ENCODE peak calls at places on chromosomes 1 and 21, in ten cellular contexts. L is transverse colon, N is kidney, A is tibial artery, J is sigmoid colon, W is tibial nerve, Y is uterus, O is psoas muscle, P is spleen, U is heart left ventricle. B is an unnamed sample.

GRCh38 chr1:12438349-12438924 is 179.6 kb downstream of the DHRS3 start:
- DNase-seq in Y (no peak), W (no peak), P (no peak), L (no peak), A (no peak), U (no peak), O (no peak), N (no peak), J (no peak), B (no peak)

GRCh38 chr1:178552856-178553255 is 39.9 kb downstream of the TEX35 start:
- DNase-seq in P (no peak), W (no peak), Y (no peak), A (no peak), J (no peak), U (no peak), O (no peak), L (no peak), N (no peak), B (no peak)

GRCh38 chr1:25556791-25557476 is 13.5 kb downstream of the LDLRAP1 start:
- DNase-seq in Y (no peak), L (peak), J (no peak), P (no peak), O (no peak), W (no peak), A (no peak), N (no peak), U (peak), B (no peak)

GRCh38 chr21:14493731-14494130 is 52.4 kb downstream of the SAMSN1 start:
- DNase-seq in O (no peak), J (no peak), W (no peak), P (no peak), A (no peak), Y (no peak), N (no peak), U (no peak), L (no peak), B (no peak)

GRCh38 chr1:94084085-94084484 is 36.9 kb downstream of the ABCA4 start:
- DNase-seq in L (no peak), J (no peak), Y (no peak), N (no peak), O (no peak), W (no peak), A (no peak), P (no peak), U (no peak), B (no peak)

GRCh38 chr21:38838598-38839369 is 33.1 kb downstream of the ETS2 start:
- DNase-seq in O (no peak), L (no peak), W (no peak), J (no peak), A (no peak), Y (no peak), N (no peak), P (no peak), U (no peak), B (no peak)

GRCh38 chr21:31659286-31660133 is at the start of gene SOD1:
- DNase-seq in J (peak), U (peak), W (peak), Y (peak), N (peak), O (peak), P (peak), A (peak), L (peak), B (peak)

GRCh38 chr1:167720965-167721616 is 691 bp upstream of the MPZL1 start:
- DNase-seq in L (peak), W (no peak), P (no peak), J (no peak), Y (peak), A (no peak), O (no peak), U (peak), N (no peak), B (no peak)

GRCh38 chr1:9410737-9411297 is 118.1 kb downstream of the SPSB1 start:
- DNase-seq in L (no peak), N (peak), U (no peak), P (no peak), J (no peak), O (no peak), Y (no peak), A (no peak), W (no peak), B (no peak)

GRCh38 chr1:68600049-68600661 is 103.3 kb upstream of the DEPDC1 start:
- DNase-seq in N (no peak), O (no peak), P (no peak), A (no peak), J (no peak), Y (no peak), U (no peak), L (no peak), W (no peak), B (no peak)

GRCh38 chr1:107196973-107197562 is 56.2 kb downstream of the NTNG1 start:
- DNase-seq in J (no peak), N (no peak), O (no peak), A (no peak), U (no peak), W (no peak), L (peak), Y (no peak), P (no peak), B (no peak)

GRCh38 chr1:30104551-30104950 is 618.8 kb downstream of the MATN1 start:
- DNase-seq in Y (no peak), J (no peak), O (no peak), N (peak), U (no peak), W (no peak), P (no peak), A (no peak), L (no peak), B (no peak)

GRCh38 chr1:39453603-39454002 is 37.8 kb upstream of the BMP8A start:
- DNase-seq in U (peak), J (peak), P (no peak), L (peak), Y (peak), O (peak), N (no peak), A (peak), W (peak), B (peak)

GRCh38 chr1:201708691-201709090 is 120.3 kb upstream of the IPO9 start:
- DNase-seq in N (no peak), O (no peak), W (no peak), L (no peak), A (no peak), Y (no peak), U (no peak), P (no peak), J (peak), B (no peak)

GRCh38 chr1:40703316-40703715 is 11.8 kb downstream of the NFYC start:
- DNase-seq in J (no peak), N (no peak), U (no peak), A (no peak), O (no peak), W (no peak), L (no peak), P (no peak), Y (no peak), B (no peak)

GRCh38 chr1:33074193-33074945 is 6.6 kb upstream of the AZIN2 start:
- DNase-seq in P (no peak), J (no peak), O (no peak), N (no peak), L (no peak), W (no peak), U (no peak), Y (no peak), A (no peak), B (no peak)

GRCh38 chr21:37870229-37870628 is 46.0 kb downstream of the KCNJ6 start:
- DNase-seq in A (no peak), W (no peak), U (no peak), L (no peak), P (no peak), Y (no peak), J (no peak), N (no peak), O (no peak), B (no peak)

GRCh38 chr1:69572921-69573320 is 5.2 kb downstream of the LRRC7 start:
- DNase-seq in A (no peak), N (no peak), P (no peak), J (no peak), O (no peak), U (no peak), Y (no peak), L (no peak), W (no peak), B (no peak)

DNA sequence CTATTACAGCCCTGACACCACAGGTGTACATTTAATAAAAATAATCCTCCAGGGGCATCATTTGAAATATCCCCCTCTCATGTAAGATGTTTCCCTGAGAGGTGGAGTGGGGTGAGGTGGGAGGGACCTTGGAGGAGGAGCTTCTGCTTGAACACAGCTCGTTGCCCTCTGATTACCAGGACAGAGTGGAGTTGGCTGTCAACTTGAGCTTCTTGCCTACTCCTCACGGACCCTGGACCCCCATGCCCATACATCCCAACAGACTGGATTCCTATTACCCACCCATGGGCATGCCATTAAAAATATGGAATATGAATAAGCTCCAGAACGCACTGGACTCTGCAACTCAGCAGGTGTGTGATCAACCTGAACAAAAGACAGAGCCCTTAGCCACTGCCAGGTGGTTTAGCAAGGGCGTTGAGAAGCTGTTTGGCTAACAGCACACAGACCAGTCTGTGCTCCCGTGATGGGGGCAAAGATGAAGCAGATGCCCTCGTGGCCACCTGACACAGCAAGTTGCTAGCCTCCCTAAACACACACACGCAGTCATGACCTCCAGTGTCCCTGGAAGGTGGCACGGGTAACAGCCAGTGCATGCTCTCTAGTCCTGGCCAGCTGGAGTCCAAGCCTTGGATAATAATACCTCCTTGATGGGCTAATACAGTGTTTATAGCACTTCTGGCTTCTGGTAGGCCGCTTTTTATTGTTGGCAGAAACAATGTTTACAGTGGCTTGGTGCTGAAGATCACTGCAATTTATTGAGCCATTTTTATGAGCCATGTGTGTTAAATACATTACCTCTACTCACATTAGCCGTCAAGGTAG is 155.0 kb downstream of the TOMM20 start:
- DNase-seq in A (no peak), W (no peak), Y (peak), L (no peak), U (no peak), J (peak), P (no peak), N (no peak), O (no peak), B (peak)
- H3K27ac ChIP-seq in A (no peak), W (no peak), Y (no peak), L (peak), U (no peak), J (peak), P (no peak), N (peak), O (peak), B (peak)

GRCh38 chr1:58573705-58574591 is 3.1 kb downstream of the TACSTD2 start:
- DNase-seq in L (no peak), J (no peak), N (no peak), Y (no peak), P (no peak), U (no peak), O (no peak), A (no peak), W (no peak), B (no peak)

GRCh38 chr1:58574816-58575215 is 2.2 kb downstream of the TACSTD2 start:
- DNase-seq in P (no peak), Y (no peak), O (no peak), A (no peak), N (no peak), J (no peak), L (no peak), W (no peak), U (no peak), B (no peak)

GRCh38 chr1:58577676-58578073 is 623 bp upstream of the TACSTD2 start:
- DNase-seq in U (no peak), Y (no peak), N (no peak), P (no peak), A (no peak), O (no peak), L (no peak), J (no peak), W (no peak), B (no peak)

GRCh38 chr1:58575831-58576726 is 973 bp downstream of the TACSTD2 start:
- DNase-seq in N (peak), U (no peak), O (no peak), J (no peak), W (no peak), A (no peak), L (no peak), Y (no peak), P (peak), B (peak)

DNA sequence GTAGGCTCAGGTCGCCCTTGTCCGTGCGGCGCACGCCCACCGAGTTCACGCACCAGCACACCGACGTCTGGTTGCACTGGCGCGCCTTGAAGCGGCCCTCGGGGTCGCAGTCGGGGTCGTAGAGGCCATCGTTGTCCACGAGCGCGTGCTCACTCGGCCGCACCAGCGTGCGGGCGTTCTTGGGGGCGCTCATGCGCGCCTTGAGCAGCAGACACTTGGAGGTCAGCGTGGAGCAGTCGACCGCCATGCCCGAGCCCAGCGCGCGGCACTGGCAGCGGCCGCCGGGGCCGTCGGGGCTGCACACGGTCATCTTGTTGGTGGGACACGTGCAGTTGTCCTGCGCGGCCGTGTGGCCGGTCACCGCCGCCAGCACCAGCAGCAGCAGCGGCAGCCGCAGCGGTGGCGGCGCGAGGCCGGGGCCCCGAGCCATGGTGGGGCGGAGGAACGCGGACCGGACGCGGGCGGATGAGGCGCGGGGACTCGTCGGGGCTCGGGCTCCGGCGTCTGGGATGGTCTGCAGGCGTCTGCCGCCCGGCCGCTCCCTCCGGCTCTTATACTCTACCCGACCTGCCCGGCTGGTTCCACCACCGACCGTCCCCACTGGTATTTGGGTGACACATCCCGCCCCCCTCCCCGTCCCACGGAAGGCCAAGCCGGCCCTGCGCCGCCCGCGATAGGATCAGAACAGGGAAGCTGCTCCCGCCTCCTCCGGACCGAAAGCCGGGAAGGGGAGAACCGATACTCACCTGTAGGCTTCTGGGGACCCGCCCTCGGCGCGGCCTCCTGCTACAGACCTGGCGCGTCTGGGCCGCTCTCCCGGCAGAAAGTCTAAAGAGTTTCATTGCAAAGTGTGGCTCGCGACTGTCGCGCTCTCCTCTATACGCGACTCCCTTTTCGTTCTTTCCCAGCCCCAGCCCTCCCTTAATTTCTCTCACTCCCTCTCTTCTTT is at the start of gene TACSTD2:
- DNase-seq in O (peak), U (peak), L (peak), A (peak), Y (no peak), J (no peak), W (no peak), P (peak), N (peak), B (peak)
- H3K4me3 ChIP-seq in O (peak), U (peak), L (peak), A (peak), Y (peak), J (peak), W (peak), P (peak), N (peak), B (peak)

GRCh38 chr1:158101944-158102343 is 78.8 kb upstream of the CD1D start:
- DNase-seq in O (no peak), U (no peak), L (no peak), W (no peak), J (no peak), A (no peak), Y (no peak), N (no peak), P (no peak), B (no peak)
- TF ChIP-seq CTCF in O (no peak), U (no peak), L (no peak), W (no peak), J (no peak), A (no peak), Y (no peak), N (no peak), P (no peak), B (no peak)

GRCh38 chr21:25881524-25882376 is 147.0 kb downstream of the GABPA start:
- DNase-seq in N (peak), P (peak), O (peak), U (peak), W (peak), Y (peak), J (peak), L (peak), A (peak), B (peak)

GRCh38 chr21:25878334-25878733 is 143.6 kb downstream of the GABPA start:
- DNase-seq in W (no peak), L (no peak), P (no peak), O (no peak), J (no peak), N (no peak), Y (no peak), A (no peak), U (no peak), B (no peak)

DNA sequence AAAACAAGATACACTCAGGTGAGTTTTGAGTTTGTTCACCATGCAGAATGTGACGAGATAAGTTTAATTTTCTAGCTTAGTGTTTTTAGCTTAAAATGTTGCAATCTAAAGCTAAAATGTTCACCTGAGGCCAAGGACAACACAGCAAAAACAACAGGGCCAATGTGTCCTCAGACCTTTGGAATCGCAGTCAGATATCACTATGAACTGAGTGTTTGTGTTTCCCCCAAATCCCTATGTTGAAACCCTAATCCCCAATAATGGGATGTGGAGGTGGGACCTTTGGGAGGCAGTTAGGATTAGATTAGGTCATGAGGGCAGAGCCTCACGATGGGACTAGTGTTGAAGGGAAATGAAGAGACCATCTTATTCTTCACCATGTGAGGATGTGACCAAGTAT is 144.4 kb downstream of the GABPA start:
- DNase-seq in U (no peak), J (no peak), Y (no peak), P (no peak), A (no peak), O (no peak), N (no peak), W (no peak), L (no peak), B (no peak)
- H3K27ac ChIP-seq in U (no peak), J (no peak), Y (no peak), P (no peak), A (no peak), O (no peak), N (peak), W (no peak), L (no peak), B (no peak)

DNA sequence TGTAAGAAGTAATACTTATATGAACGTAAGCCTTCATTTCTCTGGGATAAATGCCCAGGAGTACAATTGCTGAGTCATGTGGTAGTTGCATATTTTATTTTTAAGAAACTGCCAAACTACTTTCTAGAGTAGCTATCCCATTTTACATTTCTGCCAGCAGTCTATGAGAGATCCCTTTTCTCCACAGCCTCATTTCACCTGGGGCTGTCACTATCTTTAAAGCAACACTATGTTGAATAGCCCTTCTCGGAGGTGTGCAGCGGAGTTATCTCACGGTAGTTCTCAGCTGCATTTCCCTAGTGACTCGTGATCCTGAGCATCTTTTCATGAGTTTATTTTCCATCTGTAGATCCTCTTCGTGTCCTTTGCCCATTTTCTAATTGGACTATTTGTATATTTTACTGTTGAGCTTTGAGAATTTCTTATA is 93.4 kb downstream of the ADARB1 start:
- DNase-seq in N (no peak), P (no peak), W (no peak), O (no peak), L (no peak), J (no peak), U (no peak), A (no peak), Y (no peak), B (no peak)
- H3K4me3 ChIP-seq in N (no peak), P (no peak), W (no peak), O (peak), L (no peak), J (no peak), U (no peak), A (no peak), Y (no peak), B (no peak)

GRCh38 chr1:108199781-108200626 is at the start of gene SLC25A24:
- DNase-seq in O (peak), L (peak), N (peak), U (peak), Y (peak), J (peak), W (peak), P (peak), A (peak), B (peak)

GRCh38 chr1:108201682-108202081 is 1.5 kb upstream of the SLC25A24 start:
- DNase-seq in Y (no peak), W (no peak), J (no peak), U (no peak), L (no peak), A (no peak), N (no peak), O (no peak), P (no peak), B (no peak)

GRCh38 chr1:108199231-108199657 is 899 bp downstream of the SLC25A24 start:
- DNase-seq in P (no peak), U (no peak), O (no peak), N (no peak), L (peak), W (no peak), Y (no peak), J (no peak), A (no peak), B (no peak)

DNA sequence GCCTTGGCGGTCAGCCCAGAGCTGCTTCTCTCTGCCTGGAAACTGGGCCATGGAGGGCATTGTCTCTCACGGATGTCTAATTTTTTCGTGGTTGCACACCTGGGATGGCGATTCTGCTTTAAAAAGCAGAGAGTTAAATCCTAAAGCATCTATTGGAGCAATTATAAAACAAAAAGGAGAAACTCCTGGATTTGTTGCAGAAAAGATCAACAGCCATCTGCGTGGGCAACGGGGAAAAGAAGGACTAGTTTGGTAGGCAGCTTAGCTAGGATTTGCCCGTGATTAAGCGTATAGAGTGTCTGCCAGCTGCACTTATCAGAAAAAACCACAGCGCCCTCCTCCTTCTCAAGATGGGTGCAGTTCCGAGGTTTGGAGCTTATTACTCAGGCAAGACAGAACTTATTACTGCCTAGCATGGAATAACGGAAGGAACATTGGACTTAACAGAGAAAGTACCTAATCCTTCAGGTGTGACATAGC is 524 bp upstream of the SLC25A24 start:
- DNase-seq in A (peak), W (no peak), P (peak), N (no peak), L (peak), Y (peak), J (no peak), O (no peak), U (no peak), B (no peak)
- TF ChIP-seq CTCF in A (no peak), W (no peak), P (no peak), N (no peak), L (no peak), Y (no peak), J (peak), O (no peak), U (peak), B (no peak)

B was measured in upper lobe of right lung.